ENCODE peak calls at places on chromosomes 13 and 19, in seven cellular contexts. One of them, this sample, is unnamed.

GRCh38 chr13:77919351-77920294 is 992 bp upstream of the EDNRB start:
- DNase-seq in sigmoid colon: peak
- DNase-seq in stomach: no peak
- DNase-seq in IMR-90: peak
- DNase-seq in Peyer's patch: no peak
- DNase-seq in heart left ventricle: peak
- DNase-seq in body of pancreas: peak
- DNase-seq in this sample: no peak

GRCh38 chr19:45508931-45509691 is 1.8 kb downstream of the VASP start:
- DNase-seq in sigmoid colon: peak
- DNase-seq in stomach: peak
- DNase-seq in IMR-90: peak
- DNase-seq in Peyer's patch: peak
- DNase-seq in heart left ventricle: peak
- DNase-seq in body of pancreas: peak
- DNase-seq in this sample: peak

GRCh38 chr13:28161370-28161769 is 23.0 kb downstream of the PAN3 start:
- DNase-seq in sigmoid colon: no peak
- DNase-seq in stomach: no peak
- DNase-seq in IMR-90: peak
- DNase-seq in Peyer's patch: no peak
- DNase-seq in heart left ventricle: no peak
- DNase-seq in body of pancreas: no peak
- DNase-seq in this sample: peak

GRCh38 chr19:772730-773436 is 22.0 kb downstream of the MISP start:
- DNase-seq in sigmoid colon: no peak
- DNase-seq in stomach: no peak
- DNase-seq in IMR-90: no peak
- DNase-seq in Peyer's patch: no peak
- DNase-seq in heart left ventricle: no peak
- DNase-seq in body of pancreas: no peak
- DNase-seq in this sample: no peak

GRCh38 chr19:5832049-5832448 is 7.5 kb downstream of the FUT6 start:
- DNase-seq in sigmoid colon: no peak
- DNase-seq in stomach: no peak
- DNase-seq in IMR-90: no peak
- DNase-seq in Peyer's patch: no peak
- DNase-seq in heart left ventricle: no peak
- DNase-seq in body of pancreas: no peak
- DNase-seq in this sample: no peak

GRCh38 chr19:17078920-17079709 is 3.5 kb downstream of the MYO9B start:
- DNase-seq in sigmoid colon: no peak
- DNase-seq in stomach: no peak
- DNase-seq in IMR-90: peak
- DNase-seq in Peyer's patch: no peak
- DNase-seq in heart left ventricle: no peak
- DNase-seq in body of pancreas: peak
- DNase-seq in this sample: no peak

GRCh38 chr13:106561551-106562170 is 6.3 kb downstream of the ARGLU1 start:
- DNase-seq in sigmoid colon: no peak
- DNase-seq in stomach: no peak
- DNase-seq in IMR-90: peak
- DNase-seq in Peyer's patch: no peak
- DNase-seq in heart left ventricle: peak
- DNase-seq in body of pancreas: no peak
- DNase-seq in this sample: no peak

GRCh38 chr13:83056269-83056668 is 826.0 kb downstream of the SLITRK1 start:
- DNase-seq in sigmoid colon: no peak
- DNase-seq in stomach: no peak
- DNase-seq in IMR-90: no peak
- DNase-seq in Peyer's patch: no peak
- DNase-seq in heart left ventricle: no peak
- DNase-seq in body of pancreas: no peak
- DNase-seq in this sample: no peak

GRCh38 chr13:83515267-83515666 is 367.0 kb downstream of the SLITRK1 start:
- DNase-seq in sigmoid colon: no peak
- DNase-seq in stomach: no peak
- DNase-seq in IMR-90: peak
- DNase-seq in Peyer's patch: no peak
- DNase-seq in heart left ventricle: no peak
- DNase-seq in body of pancreas: no peak
- DNase-seq in this sample: no peak

GRCh38 chr19:9498183-9498902 is at the start of gene ZNF560:
- DNase-seq in sigmoid colon: no peak
- DNase-seq in stomach: no peak
- DNase-seq in IMR-90: peak
- DNase-seq in Peyer's patch: no peak
- DNase-seq in heart left ventricle: no peak
- DNase-seq in body of pancreas: no peak
- DNase-seq in this sample: peak

GRCh38 chr13:36599641-36600040 is 74.2 kb upstream of the SERTM1 start:
- DNase-seq in sigmoid colon: no peak
- DNase-seq in stomach: no peak
- DNase-seq in IMR-90: no peak
- DNase-seq in Peyer's patch: no peak
- DNase-seq in heart left ventricle: no peak
- DNase-seq in body of pancreas: no peak
- DNase-seq in this sample: no peak

GRCh38 chr13:31361673-31362072 is 161.9 kb downstream of the B3GLCT start:
- DNase-seq in sigmoid colon: no peak
- DNase-seq in stomach: no peak
- DNase-seq in IMR-90: no peak
- DNase-seq in Peyer's patch: no peak
- DNase-seq in heart left ventricle: no peak
- DNase-seq in body of pancreas: no peak
- DNase-seq in this sample: no peak

GRCh38 chr19:41221514-41222205 is 2.6 kb downstream of the AXL start:
- DNase-seq in sigmoid colon: no peak
- DNase-seq in stomach: no peak
- DNase-seq in IMR-90: no peak
- DNase-seq in Peyer's patch: no peak
- DNase-seq in heart left ventricle: no peak
- DNase-seq in body of pancreas: no peak
- DNase-seq in this sample: no peak

GRCh38 chr13:36998624-36999041 is 507 bp downstream of the ALG5 start:
- DNase-seq in sigmoid colon: no peak
- DNase-seq in stomach: no peak
- DNase-seq in IMR-90: no peak
- DNase-seq in Peyer's patch: peak
- DNase-seq in heart left ventricle: no peak
- DNase-seq in body of pancreas: peak
- DNase-seq in this sample: peak

GRCh38 chr19:10773969-10774368 is 56.1 kb downstream of the DNM2 start:
- DNase-seq in sigmoid colon: no peak
- DNase-seq in stomach: no peak
- DNase-seq in IMR-90: no peak
- DNase-seq in Peyer's patch: no peak
- DNase-seq in heart left ventricle: no peak
- DNase-seq in body of pancreas: no peak
- DNase-seq in this sample: no peak

GRCh38 chr19:13275016-13275722 is 125.0 kb downstream of the IER2 start:
- DNase-seq in sigmoid colon: no peak
- DNase-seq in stomach: no peak
- DNase-seq in IMR-90: no peak
- DNase-seq in Peyer's patch: no peak
- DNase-seq in heart left ventricle: no peak
- DNase-seq in body of pancreas: no peak
- DNase-seq in this sample: no peak

GRCh38 chr19:34236035-34236793 is 18.1 kb upstream of the GARRE1 start:
- DNase-seq in sigmoid colon: no peak
- DNase-seq in stomach: no peak
- DNase-seq in IMR-90: peak
- DNase-seq in Peyer's patch: no peak
- DNase-seq in heart left ventricle: no peak
- DNase-seq in body of pancreas: no peak
- DNase-seq in this sample: no peak

GRCh38 chr19:44644391-44645016 is 794 bp downstream of the PVR start:
- DNase-seq in sigmoid colon: peak
- DNase-seq in stomach: no peak
- DNase-seq in IMR-90: peak
- DNase-seq in Peyer's patch: no peak
- DNase-seq in heart left ventricle: no peak
- DNase-seq in body of pancreas: peak
- DNase-seq in this sample: peak

GRCh38 chr13:30241537-30241936 is 65.8 kb downstream of the KATNAL1 start:
- DNase-seq in sigmoid colon: no peak
- DNase-seq in stomach: no peak
- DNase-seq in IMR-90: no peak
- DNase-seq in Peyer's patch: no peak
- DNase-seq in heart left ventricle: no peak
- DNase-seq in body of pancreas: no peak
- DNase-seq in this sample: no peak

GRCh38 chr19:41321600-41322270 is 11.8 kb downstream of the CCDC97 start:
- DNase-seq in sigmoid colon: peak
- DNase-seq in stomach: no peak
- DNase-seq in IMR-90: peak
- DNase-seq in Peyer's patch: no peak
- DNase-seq in heart left ventricle: no peak
- DNase-seq in body of pancreas: peak
- DNase-seq in this sample: peak

GRCh38 chr19:7476941-7477494 is 11.8 kb downstream of the PEX11G start:
- DNase-seq in sigmoid colon: no peak
- DNase-seq in stomach: no peak
- DNase-seq in IMR-90: no peak
- DNase-seq in Peyer's patch: no peak
- DNase-seq in heart left ventricle: no peak
- DNase-seq in body of pancreas: no peak
- DNase-seq in this sample: no peak

GRCh38 chr13:113448885-113449692 is 4.2 kb downstream of the ADPRHL1 start:
- DNase-seq in sigmoid colon: peak
- DNase-seq in stomach: peak
- DNase-seq in IMR-90: no peak
- DNase-seq in Peyer's patch: peak
- DNase-seq in heart left ventricle: no peak
- DNase-seq in body of pancreas: peak
- DNase-seq in this sample: peak

GRCh38 chr13:59823495-59823894 is 340.2 kb downstream of the DIAPH3 start:
- DNase-seq in sigmoid colon: no peak
- DNase-seq in stomach: no peak
- DNase-seq in IMR-90: peak
- DNase-seq in Peyer's patch: no peak
- DNase-seq in heart left ventricle: no peak
- DNase-seq in body of pancreas: no peak
- DNase-seq in this sample: no peak

GRCh38 chr13:91292630-91293221 is 54.8 kb upstream of the MIR17HG start:
- DNase-seq in sigmoid colon: no peak
- DNase-seq in stomach: no peak
- DNase-seq in IMR-90: no peak
- DNase-seq in Peyer's patch: no peak
- DNase-seq in heart left ventricle: no peak
- DNase-seq in body of pancreas: no peak
- DNase-seq in this sample: no peak

GRCh38 chr19:47230122-47230920 is 678 bp downstream of the BBC3 start:
- DNase-seq in sigmoid colon: peak
- DNase-seq in stomach: peak
- DNase-seq in IMR-90: peak
- DNase-seq in Peyer's patch: peak
- DNase-seq in heart left ventricle: peak
- DNase-seq in body of pancreas: peak
- DNase-seq in this sample: peak

GRCh38 chr19:5093297-5093858 is 124.5 kb downstream of the KDM4B start:
- DNase-seq in sigmoid colon: no peak
- DNase-seq in stomach: peak
- DNase-seq in IMR-90: no peak
- DNase-seq in Peyer's patch: no peak
- DNase-seq in heart left ventricle: peak
- DNase-seq in body of pancreas: peak
- DNase-seq in this sample: peak

GRCh38 chr13:50241479-50241878 is 226.2 kb downstream of the KCNRG start:
- DNase-seq in sigmoid colon: no peak
- DNase-seq in stomach: no peak
- DNase-seq in IMR-90: no peak
- DNase-seq in Peyer's patch: no peak
- DNase-seq in heart left ventricle: no peak
- DNase-seq in body of pancreas: no peak
- DNase-seq in this sample: no peak

GRCh38 chr19:47699360-47699917 is 13.8 kb upstream of the EHD2 start:
- DNase-seq in sigmoid colon: no peak
- DNase-seq in stomach: peak
- DNase-seq in IMR-90: peak
- DNase-seq in Peyer's patch: peak
- DNase-seq in heart left ventricle: no peak
- DNase-seq in body of pancreas: peak
- DNase-seq in this sample: peak

GRCh38 chr13:44578064-44578394 is 1.9 kb upstream of the TSC22D1 start:
- DNase-seq in sigmoid colon: no peak
- DNase-seq in stomach: peak
- DNase-seq in IMR-90: no peak
- DNase-seq in Peyer's patch: peak
- DNase-seq in heart left ventricle: no peak
- DNase-seq in body of pancreas: no peak
- DNase-seq in this sample: no peak
- TF ChIP-seq POLR2A in sigmoid colon: no peak
- TF ChIP-seq POLR2A in stomach: no peak
- TF ChIP-seq POLR2A in IMR-90: no peak
- TF ChIP-seq POLR2A in Peyer's patch: no peak
- TF ChIP-seq POLR2A in heart left ventricle: no peak
- TF ChIP-seq POLR2A in body of pancreas: no peak
- TF ChIP-seq POLR2A in this sample: no peak

GRCh38 chr19:50333737-50334617 is 4.8 kb upstream of the KCNC3 start:
- DNase-seq in sigmoid colon: peak
- DNase-seq in stomach: peak
- DNase-seq in IMR-90: no peak
- DNase-seq in Peyer's patch: peak
- DNase-seq in heart left ventricle: peak
- DNase-seq in body of pancreas: no peak
- DNase-seq in this sample: peak
- TF ChIP-seq POLR2A in sigmoid colon: no peak
- TF ChIP-seq POLR2A in stomach: no peak
- TF ChIP-seq POLR2A in IMR-90: no peak
- TF ChIP-seq POLR2A in Peyer's patch: peak
- TF ChIP-seq POLR2A in heart left ventricle: peak
- TF ChIP-seq POLR2A in body of pancreas: peak
- TF ChIP-seq POLR2A in this sample: peak

GRCh38 chr13:87168390-87168789 is 502.8 kb upstream of the SLITRK5 start:
- DNase-seq in sigmoid colon: no peak
- DNase-seq in stomach: no peak
- DNase-seq in IMR-90: no peak
- DNase-seq in Peyer's patch: no peak
- DNase-seq in heart left ventricle: no peak
- DNase-seq in body of pancreas: no peak
- DNase-seq in this sample: no peak
- TF ChIP-seq POLR2A in sigmoid colon: no peak
- TF ChIP-seq POLR2A in stomach: no peak
- TF ChIP-seq POLR2A in IMR-90: no peak
- TF ChIP-seq POLR2A in Peyer's patch: no peak
- TF ChIP-seq POLR2A in heart left ventricle: no peak
- TF ChIP-seq POLR2A in body of pancreas: no peak
- TF ChIP-seq POLR2A in this sample: no peak

DNA sequence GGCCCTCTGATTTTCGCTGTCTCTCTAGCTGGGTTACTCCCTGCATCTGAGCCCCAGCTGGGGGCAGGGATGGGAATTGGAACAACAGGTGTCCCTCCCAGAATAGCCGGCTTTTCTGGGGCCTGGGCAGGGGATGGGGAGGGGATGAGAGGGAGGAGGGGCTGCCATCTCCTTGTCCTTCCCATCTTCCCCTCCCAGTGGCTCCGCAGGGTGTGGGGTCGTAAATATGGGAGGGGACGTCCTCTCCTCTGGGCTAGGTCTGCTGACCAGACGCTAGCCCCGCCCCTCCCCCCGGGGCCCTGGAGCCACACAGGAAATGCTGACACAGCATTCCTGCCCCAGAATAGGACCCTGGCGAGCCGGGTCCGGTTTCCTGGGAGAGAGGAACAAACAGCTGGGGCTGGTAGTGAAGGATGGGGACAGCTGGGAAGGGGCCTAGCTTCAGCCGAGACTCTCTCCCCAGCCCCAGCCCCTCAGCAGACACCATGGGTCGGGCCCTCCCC is 1.1 kb downstream of the RYR1 start:
- DNase-seq in sigmoid colon: no peak
- DNase-seq in stomach: no peak
- DNase-seq in IMR-90: no peak
- DNase-seq in Peyer's patch: no peak
- DNase-seq in heart left ventricle: peak
- DNase-seq in body of pancreas: no peak
- DNase-seq in this sample: peak
- TF ChIP-seq POLR2A in sigmoid colon: no peak
- TF ChIP-seq POLR2A in stomach: no peak
- TF ChIP-seq POLR2A in IMR-90: no peak
- TF ChIP-seq POLR2A in Peyer's patch: no peak
- TF ChIP-seq POLR2A in heart left ventricle: no peak
- TF ChIP-seq POLR2A in body of pancreas: no peak
- TF ChIP-seq POLR2A in this sample: no peak